ENCODE peak calls at places on chromosome 15, in five cellular contexts. J, Q, I, H and U are unnamed samples.
A peak's percentile ranks its signal among the peaks of the same experiment; 100 is the strongest.

GRCh38 chr15:20352241-20353200 is 189.1 kb downstream of the GOLGA6L6 start:
- DNase-seq in J (no peak), I (no peak), H (no peak), Q (peak; percentile 27), U (no peak)

GRCh38 chr15:77025941-77026411 is 31.1 kb downstream of the PSTPIP1 start:
- DNase-seq in I (no peak), H (no peak), J (no peak), Q (peak; percentile 25), U (no peak)

GRCh38 chr15:69953816-69954215 is 143.9 kb downstream of the TLE3 start:
- DNase-seq in H (no peak), J (no peak), Q (no peak), I (no peak), U (no peak)

GRCh38 chr15:92494791-92495190 is 101.1 kb downstream of the ST8SIA2 start:
- DNase-seq in H (no peak), Q (no peak), J (no peak), I (no peak), U (no peak)

GRCh38 chr15:85766007-85766831 is 28.5 kb downstream of the KLHL25 start:
- DNase-seq in J (no peak), H (no peak), Q (no peak), I (peak; percentile 15), U (no peak)

GRCh38 chr15:70061086-70061370 is 36.7 kb downstream of the TLE3 start:
- DNase-seq in H (no peak), J (no peak), Q (no peak), I (no peak), U (no peak)

GRCh38 chr15:72358532-72359180 is 17.2 kb downstream of the HEXA start:
- DNase-seq in Q (no peak), H (peak; percentile 29), I (no peak), J (peak; percentile 85), U (no peak)

GRCh38 chr15:45732544-45733130 is 97.8 kb downstream of the SQOR start:
- DNase-seq in I (no peak), H (no peak), J (no peak), Q (no peak), U (peak; percentile 5)

GRCh38 chr15:86059851-86060250 is 19.8 kb upstream of the AGBL1 start:
- DNase-seq in H (no peak), J (no peak), Q (no peak), I (no peak), U (no peak)

GRCh38 chr15:74369756-74370155 is 2.3 kb upstream of the CYP11A1 start:
- DNase-seq in I (no peak), H (no peak), J (no peak), Q (no peak), U (no peak)

GRCh38 chr15:100918690-100919480 is at the start of gene LRRK1:
- DNase-seq in I (peak; percentile 29), H (peak; percentile 55), J (peak; percentile 40), Q (no peak), U (no peak)

GRCh38 chr15:77821188-77821958 is 188.7 kb upstream of the LINGO1 start:
- DNase-seq in I (peak; percentile 63), J (peak; percentile 47), H (peak; percentile 72), Q (peak; percentile 81), U (no peak)

GRCh38 chr15:64525828-64526530 is 65.6 kb downstream of the ZNF609 start:
- DNase-seq in H (no peak), J (peak; percentile 45), Q (no peak), I (no peak), U (no peak)

GRCh38 chr15:96553006-96553405 is 222.5 kb downstream of the NR2F2 start:
- DNase-seq in Q (no peak), I (no peak), H (no peak), J (no peak), U (no peak)

GRCh38 chr15:65375871-65376552 is 1.8 kb downstream of the IGDCC3 start:
- DNase-seq in Q (peak; percentile 33), J (no peak), H (no peak), I (no peak), U (no peak)

GRCh38 chr15:91865486-91865885 is 12.0 kb downstream of the SLCO3A1 start:
- DNase-seq in I (no peak), H (no peak), J (no peak), Q (no peak), U (no peak)

GRCh38 chr15:69955240-69955894 is 142.3 kb downstream of the TLE3 start:
- DNase-seq in H (no peak), Q (no peak), J (no peak), I (no peak), U (no peak)

GRCh38 chr15:49692514-49693090 is 71.8 kb downstream of the DTWD1 start:
- DNase-seq in Q (no peak), I (no peak), J (no peak), H (no peak), U (no peak)

GRCh38 chr15:34342737-34343575 is at the start of the genes NOP10 and NUTM1:
- DNase-seq in Q (peak; percentile 97), J (peak; percentile 93), H (peak; percentile 93), I (peak; percentile 98), U (peak; percentile 80)
- H3K18ac ChIP-seq in Q (peak within 1 kb of the TSS; percentile 97), J (peak within 1 kb of the TSS; percentile 96), H (peak within 1 kb of the TSS; percentile 90), I (peak within 1 kb of the TSS; percentile 78), U (peak within 1 kb of the TSS; percentile 59)

GRCh38 chr15:41559489-41560177 is 621 bp downstream of the TYRO3 start:
- DNase-seq in H (peak; percentile 30), I (peak; percentile 72), Q (peak; percentile 44), J (no peak), U (peak; percentile 31)

GRCh38 chr15:41561777-41562145 is 2.7 kb downstream of the TYRO3 start:
- DNase-seq in I (peak; percentile 60), H (peak; percentile 56), Q (peak; percentile 75), J (peak; percentile 73), U (peak; percentile 64)

GRCh38 chr15:41562784-41563198 is 3.8 kb downstream of the TYRO3 start:
- DNase-seq in Q (no peak), J (peak; percentile 37), H (no peak), I (no peak), U (peak; percentile 32)

GRCh38 chr15:41562258-41562657 is 3.2 kb downstream of the TYRO3 start:
- DNase-seq in I (no peak), Q (no peak), H (peak; percentile 47), J (no peak), U (peak; percentile 18)

DNA sequence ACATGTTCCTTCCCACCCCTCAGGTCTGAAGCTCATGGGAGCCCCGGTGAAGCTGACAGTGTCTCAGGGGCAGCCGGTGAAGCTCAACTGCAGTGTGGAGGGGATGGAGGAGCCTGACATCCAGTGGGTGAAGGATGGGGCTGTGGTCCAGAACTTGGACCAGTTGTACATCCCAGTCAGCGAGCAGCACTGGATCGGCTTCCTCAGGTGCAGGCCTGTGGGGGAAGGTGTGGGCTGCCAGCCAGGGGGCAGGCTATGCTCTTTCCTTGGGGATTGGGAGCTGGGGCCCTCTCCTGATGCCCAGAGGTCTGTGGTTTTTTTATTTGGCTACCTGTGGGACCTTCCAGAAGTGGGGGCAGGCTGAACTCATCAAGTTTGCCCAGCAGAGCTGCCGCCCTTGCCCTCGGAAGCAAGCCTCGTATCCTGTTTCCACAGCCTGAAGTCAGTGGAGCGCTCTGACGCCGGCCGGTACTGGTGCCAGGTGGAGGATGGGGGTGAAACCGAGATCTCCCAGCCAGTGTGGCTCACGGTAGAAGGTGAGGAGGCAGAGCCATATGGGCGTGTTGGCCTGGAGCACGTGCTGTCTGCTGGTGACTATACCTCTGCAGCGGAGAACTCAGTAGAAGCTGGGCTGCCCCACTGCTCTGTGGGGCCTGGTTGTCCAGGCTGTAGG is 2.2 kb downstream of the TYRO3 start:
- DNase-seq in J (no peak), H (no peak), Q (no peak), I (no peak), U (no peak)
- H3K18ac ChIP-seq in J (no peak overlapping the region), H (no peak overlapping the region), Q (peak overlapping the region; percentile 44), I (no peak overlapping the region), U (peak overlapping the region; percentile 99)

DNA sequence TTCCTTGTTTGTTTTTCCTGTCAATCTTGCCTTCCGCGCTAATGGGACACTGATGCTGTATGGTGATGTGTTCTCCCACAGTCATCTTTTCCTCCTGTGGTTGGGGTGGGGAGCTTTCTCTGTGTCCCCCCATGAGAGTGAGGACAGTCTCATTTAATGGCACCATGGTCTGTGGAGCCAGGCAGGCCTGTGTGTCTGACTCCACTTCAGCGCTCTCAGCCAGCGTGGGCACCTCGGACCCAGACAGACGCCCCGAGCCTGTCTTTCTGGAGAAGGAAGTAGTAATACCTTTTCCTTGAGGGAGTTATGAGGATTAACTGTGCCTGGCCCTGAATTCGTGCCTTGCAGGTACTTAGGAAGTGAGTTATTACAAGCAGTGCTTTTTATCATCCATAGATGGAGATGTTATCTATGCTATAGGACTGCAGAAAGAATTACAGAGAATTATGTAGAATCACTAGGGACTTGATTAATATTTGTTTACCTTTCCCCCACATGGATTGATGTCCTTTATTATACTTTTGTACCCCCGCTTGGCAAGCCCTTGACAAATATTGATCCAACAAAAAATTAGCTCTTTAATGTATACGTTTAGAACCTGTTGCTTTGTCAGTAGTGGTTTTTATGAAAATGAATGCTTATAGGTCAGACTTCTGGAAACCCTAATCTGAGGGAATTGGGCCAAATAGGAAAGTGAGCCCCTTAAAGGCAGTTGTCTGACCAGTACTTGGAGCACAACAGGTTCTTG is 152.4 kb downstream of the PGPEP1L start:
- DNase-seq in H (no peak), J (no peak), Q (no peak), I (no peak), U (no peak)
- H3K18ac ChIP-seq in H (no peak overlapping the region), J (peak overlapping the region; percentile 92), Q (no peak overlapping the region), I (no peak overlapping the region), U (peak overlapping the region; percentile 8)

GRCh38 chr15:79673416-79674123 is 223.2 kb downstream of the MTHFS start:
- DNase-seq in I (peak; percentile 74), H (peak; percentile 18), J (peak; percentile 58), Q (peak; percentile 49), U (no peak)
- H3K18ac ChIP-seq in I (peak overlapping the region; percentile 85), H (no peak overlapping the region), J (peak overlapping the region; percentile 8), Q (no peak overlapping the region), U (no peak overlapping the region)